ENCODE peak calls at places on chromosomes 13 and 19, in ten cellular contexts. J is CD4-positive, alpha-beta T cell; F is amygdala; Q is breast epithelium; G is CD4-positive, CD25-positive, alpha-beta regulatory T cell; V is HFF-Myc; T is midbrain; L is NCI-H446 treated with DMSO at 0.1 percent for 48 hours; A is NCI-H774; W is mesendoderm. C is an unnamed sample.
A peak's percentile ranks its signal among the peaks of the same experiment; 100 is the strongest.

GRCh38 chr19:33640773-33641172 is 19.0 kb downstream of the CHST8 start:
- DNase-seq in W (no peak), J (no peak), L (no peak), V (no peak), Q (no peak), G (no peak), A (no peak), T (no peak), F (no peak), C (no peak)

GRCh38 chr13:106471957-106472543 is 63.4 kb downstream of the EFNB2 start:
- DNase-seq in Q (no peak), J (no peak), L (no peak), W (peak; percentile 95), A (no peak), T (no peak), G (no peak), V (peak; percentile 14), F (no peak), C (no peak)

GRCh38 chr13:95020298-95020987 is 280.8 kb downstream of the ABCC4 start:
- DNase-seq in A (no peak), F (no peak), L (no peak), W (no peak), G (no peak), V (no peak), T (no peak), J (no peak), Q (no peak), C (no peak)

GRCh38 chr19:2802826-2803225 is 16.8 kb upstream of the ZNF554 start:
- DNase-seq in A (no peak), J (no peak), L (no peak), W (no peak), G (no peak), F (no peak), T (no peak), Q (no peak), V (no peak), C (no peak)

GRCh38 chr19:33301011-33301899 is 1.1 kb downstream of the CEBPA start:
- DNase-seq in F (no peak), J (no peak), L (no peak), A (no peak), Q (peak; percentile 51), V (no peak), W (no peak), G (no peak), T (no peak), C (no peak)

GRCh38 chr19:4123615-4124568 is at the start of gene MAP2K2:
- DNase-seq in J (peak; percentile 97), V (peak; percentile 54), W (peak; percentile 93), F (peak; percentile 72), L (peak; percentile 83), A (peak; percentile 87), Q (peak; percentile 96), T (peak; percentile 94), G (peak; percentile 93), C (peak; percentile 80)

GRCh38 chr13:88042489-88042888 is 371.3 kb downstream of the SLITRK5 start:
- DNase-seq in G (no peak), V (no peak), T (no peak), Q (no peak), J (no peak), F (no peak), W (no peak), L (no peak), A (no peak), C (no peak)

GRCh38 chr19:2027361-2027760 is 11.8 kb upstream of the BTBD2 start:
- DNase-seq in W (no peak), J (no peak), A (no peak), L (no peak), Q (no peak), G (no peak), F (no peak), T (no peak), V (no peak), C (no peak)

GRCh38 chr19:29467824-29468401 is 57.9 kb upstream of the VSTM2B start:
- DNase-seq in A (no peak), F (no peak), Q (no peak), V (peak; percentile 4), T (peak; percentile 57), J (no peak), L (no peak), W (peak; percentile 71), G (peak; percentile 43), C (peak; percentile 91)

GRCh38 chr13:18996627-18997051 is 185.0 kb downstream of the TUBA3C start:
- DNase-seq in J (no peak), G (no peak), L (no peak), T (no peak), W (no peak), A (no peak), Q (no peak), V (no peak), F (no peak), C (no peak)

GRCh38 chr19:5705552-5705951 is 14.4 kb downstream of the LONP1 start:
- DNase-seq in G (no peak), J (no peak), A (no peak), T (no peak), L (no peak), W (no peak), V (no peak), Q (no peak), F (no peak), C (no peak)

GRCh38 chr13:112900691-112901091 is 68.3 kb upstream of the MCF2L start:
- DNase-seq in G (no peak), T (no peak), Q (peak; percentile 30), V (no peak), W (no peak), L (no peak), F (no peak), J (no peak), A (no peak), C (no peak)

GRCh38 chr19:2389594-2389993 is 29.5 kb downstream of the TMPRSS9 start:
- DNase-seq in V (no peak), W (no peak), G (no peak), L (no peak), T (no peak), Q (no peak), F (no peak), J (no peak), A (no peak), C (no peak)

GRCh38 chr19:36488816-36489138 is 584 bp downstream of the ZNF566 start:
- DNase-seq in F (no peak), T (no peak), A (no peak), G (no peak), Q (no peak), W (no peak), J (peak; percentile 9), L (no peak), V (peak; percentile 3), C (no peak)

GRCh38 chr13:30109471-30110135 is 197.7 kb downstream of the KATNAL1 start:
- DNase-seq in J (no peak), F (no peak), V (no peak), W (no peak), A (no peak), G (no peak), T (no peak), L (no peak), Q (no peak), C (no peak)

GRCh38 chr13:76293346-76293745 is 592.9 kb downstream of the KCTD12 start:
- DNase-seq in Q (no peak), W (no peak), T (no peak), V (no peak), J (no peak), G (no peak), F (no peak), A (no peak), L (no peak), C (no peak)

GRCh38 chr13:52849727-52850395 is 1.4 kb upstream of the PCDH8 start:
- DNase-seq in Q (no peak), W (peak; percentile 26), G (no peak), A (no peak), L (peak; percentile 87), J (no peak), F (no peak), V (no peak), T (no peak), C (peak; percentile 63)

GRCh38 chr13:35630551-35631275 is 154.2 kb upstream of the MAB21L1 start:
- DNase-seq in A (no peak), V (peak; percentile 56), F (no peak), W (peak; percentile 94), J (no peak), Q (no peak), G (peak; percentile 30), T (peak; percentile 16), L (peak; percentile 46), C (peak; percentile 50)

GRCh38 chr19:37966211-37967072 is 59.4 kb downstream of the SIPA1L3 start:
- DNase-seq in L (no peak), T (no peak), V (peak; percentile 14), W (no peak), J (no peak), Q (no peak), G (no peak), A (no peak), F (no peak), C (no peak)

GRCh38 chr19:42529248-42529764 is 1.0 kb upstream of the CEACAM1 start:
- DNase-seq in A (no peak), G (peak; percentile 73), Q (peak; percentile 63), L (no peak), F (no peak), V (peak; percentile 12), T (peak; percentile 74), W (peak; percentile 82), J (peak; percentile 54), C (peak; percentile 50)

GRCh38 chr19:10290876-10291553 is 1.3 kb downstream of the ICAM5 start:
- DNase-seq in G (peak; percentile 57), F (no peak), W (peak; percentile 60), J (no peak), T (no peak), L (no peak), V (no peak), Q (no peak), A (no peak), C (no peak)

GRCh38 chr19:52343548-52343947 is 7.5 kb downstream of the ZNF610 start:
- DNase-seq in F (no peak), J (peak; percentile 31), W (peak; percentile 89), G (peak; percentile 58), T (peak; percentile 34), A (no peak), V (no peak), L (no peak), Q (peak; percentile 52), C (no peak)

GRCh38 chr19:16040642-16041041 is 35.7 kb upstream of the TPM4 start:
- DNase-seq in V (no peak), W (no peak), T (no peak), A (no peak), J (no peak), G (no peak), L (no peak), Q (no peak), F (no peak), C (no peak)

C was measured in NCI-H2227 treated with DMSO at 0.1 percent for 48 hours.